ENCODE peak calls at places on chromosomes 2 and 18, in seven cellular contexts. X, C, S, M, Z, G and W are unnamed samples.

GRCh38 chr2:7169631-7170030 is 252.4 kb downstream of the RNF144A start:
- DNase-seq in X (no peak), C (no peak), S (no peak), M (no peak), Z (no peak), G (no peak), W (no peak)

GRCh38 chr2:218397502-218398436 is 1.9 kb upstream of the CTDSP1 start:
- DNase-seq in X (peak; percentile 58), C (peak; percentile 79), S (peak; percentile 69), M (peak; percentile 86), Z (no peak), G (peak; percentile 52), W (peak; percentile 69)

GRCh38 chr2:211455225-211455841 is 898.9 kb downstream of the CPS1 start:
- DNase-seq in X (no peak), C (no peak), S (peak; percentile 63), M (peak; percentile 37), Z (peak; percentile 31), G (peak; percentile 42), W (peak; percentile 45)

GRCh38 chr18:73564073-73564472 is 583.6 kb downstream of the FBXO15 start:
- DNase-seq in X (no peak), C (no peak), S (peak; percentile 49), M (peak; percentile 68), Z (peak; percentile 6), G (no peak), W (peak; percentile 49)

GRCh38 chr2:38871432-38871831 is 4.3 kb downstream of the DHX57 start:
- DNase-seq in X (no peak), C (no peak), S (no peak), M (no peak), Z (no peak), G (no peak), W (no peak)

GRCh38 chr2:105573910-105574655 is 170.6 kb upstream of the NCK2 start:
- DNase-seq in X (no peak), C (no peak), S (no peak), M (no peak), Z (no peak), G (no peak), W (no peak)

GRCh38 chr2:105323117-105323516 is 6.4 kb downstream of the TGFBRAP1 start:
- DNase-seq in X (no peak), C (no peak), S (no peak), M (no peak), Z (no peak), G (no peak), W (no peak)

GRCh38 chr18:51753365-51754057 is 556.0 kb upstream of the MEX3C start:
- DNase-seq in X (no peak), C (no peak), S (no peak), M (no peak), Z (no peak), G (no peak), W (no peak)

GRCh38 chr2:205892141-205893064 is 193.6 kb downstream of the INO80D start:
- DNase-seq in X (no peak), C (no peak), S (no peak), M (no peak), Z (no peak), G (no peak), W (no peak)

GRCh38 chr18:35553300-35553699 is 28.2 kb upstream of the GALNT1 start:
- DNase-seq in X (no peak), C (no peak), S (no peak), M (no peak), Z (no peak), G (no peak), W (no peak)

GRCh38 chr2:28408764-28409599 is 16.3 kb downstream of the FOSL2 start:
- DNase-seq in X (peak; percentile 73), C (no peak), S (peak; percentile 92), M (peak; percentile 100), Z (peak; percentile 52), G (no peak), W (no peak)

GRCh38 chr2:159922563-159922962 is 124.6 kb upstream of the CD302 start:
- DNase-seq in X (no peak), C (no peak), S (no peak), M (no peak), Z (no peak), G (peak; percentile 33), W (no peak)

GRCh38 chr2:46985512-46985911 is 69.9 kb upstream of the MCFD2 start:
- DNase-seq in X (peak; percentile 28), C (no peak), S (peak; percentile 39), M (peak; percentile 37), Z (no peak), G (peak; percentile 51), W (no peak)

GRCh38 chr2:123093199-123093598 is 931.9 kb upstream of the CNTNAP5 start:
- DNase-seq in X (no peak), C (no peak), S (no peak), M (no peak), Z (no peak), G (no peak), W (no peak)

GRCh38 chr2:207768891-207769596 is 662 bp downstream of the FZD5 start:
- DNase-seq in X (no peak), C (peak; percentile 27), S (no peak), M (no peak), Z (no peak), G (peak; percentile 27), W (peak; percentile 55)

GRCh38 chr2:224777563-224777939 is 61.4 kb upstream of the CCDC195 start:
- DNase-seq in X (no peak), C (no peak), S (no peak), M (no peak), Z (peak; percentile 29), G (no peak), W (no peak)

GRCh38 chr18:13658444-13659204 is 67.7 kb downstream of the FAM210A start:
- DNase-seq in X (no peak), C (no peak), S (no peak), M (no peak), Z (no peak), G (no peak), W (no peak)

GRCh38 chr18:69588301-69588700 is 187.6 kb downstream of the DOK6 start:
- DNase-seq in X (no peak), C (no peak), S (peak; percentile 4), M (no peak), Z (no peak), G (no peak), W (peak; percentile 32)

GRCh38 chr2:230642966-230643365 is 69.7 kb upstream of the CAB39 start:
- DNase-seq in X (no peak), C (no peak), S (no peak), M (no peak), Z (no peak), G (no peak), W (no peak)

GRCh38 chr2:64649013-64649484 is 4.7 kb downstream of the SERTAD2 start:
- DNase-seq in X (no peak), C (no peak), S (no peak), M (no peak), Z (no peak), G (no peak), W (no peak)

GRCh38 chr2:118431586-118431985 is 343.3 kb downstream of the INSIG2 start:
- DNase-seq in X (no peak), C (no peak), S (no peak), M (no peak), Z (no peak), G (no peak), W (no peak)

GRCh38 chr2:20349457-20350034 is 1.1 kb downstream of the PUM2 start:
- DNase-seq in X (no peak), C (no peak), S (no peak), M (no peak), Z (no peak), G (no peak), W (peak; percentile 44)

GRCh38 chr2:101199153-101199810 is 48.1 kb upstream of the TBC1D8 start:
- DNase-seq in X (no peak), C (no peak), S (no peak), M (no peak), Z (no peak), G (no peak), W (peak; percentile 17)

GRCh38 chr18:29523371-29523770 is 1346.4 kb upstream of the CDH2 start:
- DNase-seq in X (no peak), C (no peak), S (no peak), M (no peak), Z (no peak), G (no peak), W (no peak)

GRCh38 chr2:237122214-237122666 is 36.6 kb downstream of the COPS8 start:
- DNase-seq in X (peak; percentile 52), C (peak; percentile 80), S (peak; percentile 73), M (peak; percentile 75), Z (peak; percentile 70), G (peak; percentile 75), W (peak; percentile 82)

GRCh38 chr2:74091391-74091790 is 56.3 kb downstream of the BOLA3 start:
- DNase-seq in X (no peak), C (no peak), S (no peak), M (no peak), Z (no peak), G (no peak), W (no peak)

GRCh38 chr2:18741888-18742287 is 152.5 kb upstream of the NT5C1B start:
- DNase-seq in X (no peak), C (no peak), S (no peak), M (no peak), Z (no peak), G (no peak), W (no peak)

GRCh38 chr2:201149064-201149820 is 33.3 kb downstream of the CFLAR start:
- DNase-seq in X (no peak), C (no peak), S (peak; percentile 90), M (peak; percentile 92), Z (no peak), G (peak; percentile 80), W (peak; percentile 61)

GRCh38 chr2:23385351-23385747 is 370 bp downstream of the KLHL29 start:
- DNase-seq in X (peak; percentile 29), C (peak; percentile 34), S (no peak), M (peak; percentile 49), Z (no peak), G (peak; percentile 63), W (peak; percentile 28)

GRCh38 chr2:197677483-197677882 is 2.1 kb upstream of the RFTN2 start:
- DNase-seq in X (no peak), C (no peak), S (peak; percentile 39), M (peak; percentile 37), Z (no peak), G (peak; percentile 61), W (peak; percentile 31)

GRCh38 chr2:241802421-241802749 is 6.6 kb upstream of the NEU4 start:
- DNase-seq in X (no peak), C (peak; percentile 13), S (no peak), M (no peak), Z (no peak), G (no peak), W (no peak)

GRCh38 chr2:3174626-3175567 is 202.7 kb downstream of the EIPR1 start:
- DNase-seq in X (no peak), C (no peak), S (no peak), M (no peak), Z (no peak), G (no peak), W (no peak)

GRCh38 chr2:68548396-68548795 is 81.0 kb downstream of the APLF start:
- DNase-seq in X (no peak), C (no peak), S (no peak), M (peak; percentile 41), Z (no peak), G (no peak), W (no peak)

GRCh38 chr2:109604597-109604996 is 9.2 kb downstream of the SEPTIN10 start:
- DNase-seq in X (no peak), C (no peak), S (peak; percentile 59), M (peak; percentile 75), Z (peak; percentile 48), G (peak; percentile 38), W (peak; percentile 93)